ENCODE peak calls at places on chromosomes 5 and 9, in seven cellular contexts. S is HCT116; F is activated CD8-positive, alpha-beta T cell treated with anti-CD3 and anti-CD28 coated beads for 36 hours; V is right cardiac atrium; W is activated CD8-positive, alpha-beta memory T cell treated with anti-CD3 and anti-CD28 coated beads, Interleukin-2, amount 10 ng/mL, durations not matched to agents 7 days and 5 days; Y is left lung; X is PC-3. O is an unnamed sample.

GRCh38 chr5:127650649-127651048 is 1.8 kb downstream of the CTXN3 start:
- ATAC-seq in S (no peak), F (no peak), V (no peak), W (no peak), Y (peak; percentile 53), X (peak; percentile 35), O (no peak)

GRCh38 chr5:27472875-27473274 is 434.5 kb upstream of the CDH9 start:
- ATAC-seq in S (no peak), F (no peak), V (no peak), W (no peak), Y (no peak), X (no peak), O (no peak)

GRCh38 chr5:114055810-114056476 is 305.9 kb upstream of the KCNN2 start:
- ATAC-seq in S (no peak), F (no peak), V (peak; percentile 76), W (no peak), Y (peak; percentile 63), X (no peak), O (peak; percentile 41)

GRCh38 chr9:113361304-113362018 is 12.1 kb downstream of the BSPRY start:
- ATAC-seq in S (no peak), F (peak; percentile 91), V (no peak), W (no peak), Y (no peak), X (peak; percentile 95), O (no peak)

GRCh38 chr5:34667705-34668104 is 11.6 kb downstream of the RAI14 start:
- ATAC-seq in S (no peak), F (no peak), V (no peak), W (no peak), Y (no peak), X (no peak), O (no peak)

GRCh38 chr9:22240619-22241018 is 206.0 kb upstream of the DMRTA1 start:
- ATAC-seq in S (no peak), F (peak; percentile 74), V (no peak), W (peak; percentile 83), Y (peak; percentile 23), X (peak; percentile 39), O (no peak)

GRCh38 chr9:116907989-116908388 is 220.9 kb downstream of the TRIM32 start:
- ATAC-seq in S (no peak), F (no peak), V (no peak), W (no peak), Y (no peak), X (no peak), O (no peak)

GRCh38 chr5:132389453-132390286 is 20.2 kb downstream of the SLC22A5 start:
- ATAC-seq in S (peak; percentile 82), F (peak; percentile 31), V (peak; percentile 11), W (no peak), Y (peak; percentile 26), X (peak; percentile 74), O (peak; percentile 62)

GRCh38 chr9:29078063-29078660 is 1504.9 kb upstream of the C9orf72 start:
- ATAC-seq in S (no peak), F (no peak), V (no peak), W (no peak), Y (no peak), X (peak; percentile 93), O (no peak)

GRCh38 chr9:123335227-123335985 is 20.6 kb upstream of the CRB2 start:
- ATAC-seq in S (no peak), F (no peak), V (no peak), W (no peak), Y (peak; percentile 70), X (no peak), O (peak; percentile 44)

GRCh38 chr9:82961504-82962125 is 101.3 kb downstream of the RASEF start:
- ATAC-seq in S (peak; percentile 91), F (peak; percentile 71), V (peak; percentile 91), W (no peak), Y (peak; percentile 100), X (peak; percentile 93), O (peak; percentile 65)

GRCh38 chr5:153352685-153353219 is 137.7 kb upstream of the GRIA1 start:
- ATAC-seq in S (peak; percentile 72), F (peak; percentile 78), V (no peak), W (peak; percentile 66), Y (no peak), X (peak; percentile 20), O (no peak)

GRCh38 chr9:110936252-110936651 is 102.0 kb downstream of the LPAR1 start:
- ATAC-seq in S (no peak), F (no peak), V (no peak), W (no peak), Y (no peak), X (no peak), O (no peak)

GRCh38 chr9:86516564-86516963 is 162.4 kb upstream of the TUT7 start:
- ATAC-seq in S (no peak), F (no peak), V (no peak), W (no peak), Y (no peak), X (no peak), O (no peak)

GRCh38 chr9:96087669-96088299 is 212.3 kb downstream of the ERCC6L2 start:
- ATAC-seq in S (no peak), F (no peak), V (no peak), W (no peak), Y (no peak), X (no peak), O (no peak)

O was measured in gastroesophageal sphincter.